ENCODE peak calls at places on chromosome 19, in four cellular contexts. D is osteoblast, S is cardiac muscle cell, Y is psoas muscle. Z is an unnamed sample.
A peak's percentile ranks its signal among the peaks of the same experiment; 100 is the strongest.

GRCh38 chr19:43353606-43354304 is at the start of gene CD177:
- DNase-seq in D (no peak), Y (no peak), S (peak; percentile 13), Z (no peak)

GRCh38 chr19:14006766-14007562 is 844 bp upstream of the RFX1 start:
- DNase-seq in S (no peak), D (peak; percentile 92), Y (peak; percentile 90), Z (no peak)

GRCh38 chr19:17963936-17964691 is 2.8 kb upstream of the KCNN1 start:
- DNase-seq in S (no peak), Y (no peak), D (peak; percentile 66), Z (no peak)

GRCh38 chr19:41997851-41998229 is 3.8 kb upstream of the ATP1A3 start:
- DNase-seq in D (peak; percentile 72), S (no peak), Y (no peak), Z (no peak)

GRCh38 chr19:1161716-1162115 is 12.4 kb downstream of the SBNO2 start:
- DNase-seq in D (peak; percentile 95), S (no peak), Y (peak; percentile 82), Z (peak; percentile 90)

GRCh38 chr19:16522559-16523377 is 19.5 kb downstream of the CHERP start:
- DNase-seq in D (peak; percentile 86), S (no peak), Y (no peak), Z (no peak)

GRCh38 chr19:30443531-30444252 is 71.5 kb downstream of the ZNF536 start:
- DNase-seq in D (no peak), S (no peak), Y (no peak), Z (no peak)

GRCh38 chr19:31114585-31114984 is 234.7 kb downstream of the TSHZ3 start:
- DNase-seq in D (no peak), S (no peak), Y (no peak), Z (no peak)

GRCh38 chr19:38485541-38486285 is 52.2 kb downstream of the RYR1 start:
- DNase-seq in D (peak; percentile 32), Y (no peak), S (no peak), Z (no peak)

GRCh38 chr19:48674921-48675824 is 2.4 kb upstream of the NTN5 start:
- DNase-seq in S (peak; percentile 91), Y (peak; percentile 76), D (peak; percentile 100), Z (peak; percentile 80)

GRCh38 chr19:6828698-6829633 is 56.5 kb downstream of the VAV1 start:
- DNase-seq in Y (no peak), S (no peak), D (peak; percentile 67), Z (peak; percentile 36)

GRCh38 chr19:48713041-48713863 is 6.3 kb downstream of the MAMSTR start:
- DNase-seq in S (no peak), D (peak; percentile 94), Y (no peak), Z (peak; percentile 45)

GRCh38 chr19:6267552-6268381 is 12.0 kb downstream of the MLLT1 start:
- DNase-seq in D (peak; percentile 77), Y (no peak), S (no peak), Z (no peak)

GRCh38 chr19:43430976-43431375 is 16.3 kb downstream of the TEX101 start:
- DNase-seq in S (no peak), Y (no peak), D (no peak), Z (no peak)

GRCh38 chr19:7575426-7576040 is 20.1 kb upstream of the CAMSAP3 start:
- DNase-seq in D (peak; percentile 19), Y (no peak), S (no peak), Z (peak; percentile 51)

GRCh38 chr19:38433268-38433733 is at the start of gene RYR1:
- DNase-seq in Y (peak; percentile 86), D (peak; percentile 90), S (peak; percentile 87), Z (peak; percentile 20)

GRCh38 chr19:31349160-31349881 is at the start of gene TSHZ3:
- DNase-seq in Y (peak; percentile 81), S (peak; percentile 61), D (peak; percentile 96), Z (peak; percentile 82)

GRCh38 chr19:41327499-41328156 is 17.7 kb downstream of the CCDC97 start:
- DNase-seq in D (peak; percentile 98), Y (peak; percentile 82), S (no peak), Z (peak; percentile 94)

GRCh38 chr19:36125557-36125956 is 10.3 kb downstream of the TBCB start:
- DNase-seq in S (no peak), Y (no peak), D (no peak), Z (no peak)

GRCh38 chr19:13459351-13459750 is 46.9 kb downstream of the CACNA1A start:
- DNase-seq in D (peak; percentile 81), S (no peak), Y (no peak), Z (no peak)

GRCh38 chr19:15115080-15115479 is 7.9 kb downstream of the SYDE1 start:
- DNase-seq in Y (peak; percentile 75), S (no peak), D (peak; percentile 97), Z (no peak)

GRCh38 chr19:40576181-40576584 is 490 bp upstream of the SHKBP1 start:
- DNase-seq in S (no peak), Y (peak; percentile 30), D (no peak), Z (no peak)

GRCh38 chr19:50690439-50690838 is 29.2 kb downstream of the SHANK1 start:
- DNase-seq in S (no peak), Y (no peak), D (no peak), Z (no peak)

GRCh38 chr19:4457654-4458406 is at the start of gene UBXN6:
- DNase-seq in D (peak; percentile 99), S (peak; percentile 99), Y (peak; percentile 99), Z (peak; percentile 99)
- TF ChIP-seq CTCF in D (no peak), S (no peak), Y (peak; percentile 9), Z (no peak)

DNA sequence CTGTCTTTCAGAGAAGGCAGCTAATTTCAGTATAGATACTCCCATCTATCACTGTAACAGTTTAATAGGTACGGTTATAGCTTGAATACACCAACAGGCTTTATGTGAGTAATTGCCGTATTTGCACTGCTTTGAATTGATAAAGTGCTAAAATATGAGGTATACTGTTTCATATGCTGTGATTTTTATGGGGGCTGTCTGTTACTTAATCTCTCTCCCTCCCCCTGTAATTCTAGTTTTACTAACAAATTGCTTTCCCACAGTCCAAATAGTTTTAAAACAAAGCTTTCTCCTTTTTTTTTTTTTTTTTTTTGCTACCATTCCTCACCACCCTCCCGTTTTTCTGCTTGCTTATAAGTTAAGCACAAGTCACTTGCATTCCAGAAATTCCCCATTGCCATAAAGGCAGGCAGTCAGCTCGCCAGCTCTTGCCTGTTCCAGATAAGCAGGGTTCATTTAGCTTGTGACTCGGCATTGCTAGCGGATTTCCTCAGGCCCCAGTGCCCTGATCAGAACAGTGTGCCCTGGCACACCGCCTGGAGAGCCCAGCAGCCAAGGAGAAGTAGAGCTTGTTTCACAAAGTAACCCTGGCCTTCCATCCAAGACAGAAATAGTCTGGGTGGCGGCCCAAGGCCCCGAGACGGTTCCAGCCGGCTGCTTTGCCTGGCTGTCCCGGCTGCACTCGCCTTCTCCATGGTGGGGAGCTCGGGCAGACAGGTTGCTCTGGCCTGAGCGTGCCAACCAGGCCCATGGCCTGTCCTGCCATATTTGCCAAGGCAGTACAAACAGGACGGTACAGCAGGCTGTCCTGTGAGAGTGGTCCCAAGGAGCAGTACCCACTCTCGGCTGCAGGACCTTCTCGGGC is 43.5 kb upstream of the NPAS1 start:
- DNase-seq in D (peak; percentile 96), S (peak; percentile 85), Y (peak; percentile 98), Z (peak; percentile 70)
- H3K4me3 ChIP-seq in D (peak overlapping the region; percentile 21), S (no peak overlapping the region), Y (peak overlapping the region; percentile 30), Z (no peak overlapping the region)

DNA sequence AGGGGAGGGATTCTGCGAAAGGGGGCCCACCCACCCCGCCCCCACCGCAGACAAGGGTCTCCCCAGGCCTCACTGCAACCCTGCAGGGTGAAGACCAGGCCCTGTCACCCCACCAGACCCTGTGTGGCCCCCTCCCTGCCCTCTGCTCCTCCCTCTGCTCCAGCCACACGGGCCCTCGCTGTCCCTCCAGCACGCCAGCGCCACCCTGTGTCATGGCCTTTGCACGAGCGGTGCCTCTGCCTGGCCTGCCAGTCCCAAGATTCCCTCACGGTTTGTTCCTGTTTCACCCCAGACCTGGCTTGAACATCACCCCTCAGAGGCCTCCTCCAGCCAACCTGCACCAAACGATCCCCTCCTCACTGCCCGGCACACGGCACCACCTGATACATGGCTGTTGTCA is 27.3 kb downstream of the PIP5K1C start:
- DNase-seq in Y (no peak), D (no peak), S (no peak), Z (no peak)
- TF ChIP-seq CTCF in Y (no peak), D (no peak), S (no peak), Z (no peak)

GRCh38 chr19:11554160-11554559 is 4.9 kb downstream of the ELOF1 start:
- DNase-seq in Y (no peak), D (peak; percentile 38), S (no peak), Z (no peak)
- H3K4me3 ChIP-seq in Y (no peak overlapping the region), D (no peak overlapping the region), S (no peak overlapping the region), Z (no peak overlapping the region)